ENCODE peak calls at places on chromosomes 13 and 19, in nine cellular contexts. E is brain microvascular endothelial cell, H is Caco-2, L is esophagus squamous epithelium, I is astrocyte, S is breast epithelium, Q is neural progenitor cell, Y is uterus, B is ovary. X is an unnamed sample.
A peak's percentile ranks its signal among the peaks of the same experiment; 100 is the strongest.

GRCh38 chr19:30679286-30679685 is 307.1 kb downstream of the ZNF536 start:
- DNase-seq in E (no peak), H (no peak), L (no peak), I (no peak), S (no peak), Q (no peak), Y (no peak), B (no peak), X (no peak)

GRCh38 chr19:49364083-49364687 is 508 bp downstream of the DKKL1 start:
- DNase-seq in E (no peak), H (no peak), L (no peak), I (no peak), S (no peak), Q (no peak), Y (peak; percentile 55), B (peak; percentile 41), X (no peak)

GRCh38 chr19:40831502-40832430 is 18.5 kb downstream of the CYP2A6 start:
- DNase-seq in E (peak; percentile 22), H (peak; percentile 74), L (no peak), I (peak; percentile 75), S (no peak), Q (no peak), Y (peak; percentile 67), B (no peak), X (peak; percentile 99)

GRCh38 chr13:91930687-91931086 is 532.3 kb downstream of the GPC5 start:
- DNase-seq in E (no peak), H (no peak), L (no peak), I (no peak), S (no peak), Q (no peak), Y (no peak), B (no peak), X (no peak)

GRCh38 chr13:60267498-60268202 is 103.9 kb upstream of the DIAPH3 start:
- DNase-seq in E (no peak), H (peak; percentile 78), L (no peak), I (peak; percentile 6), S (no peak), Q (peak; percentile 40), Y (no peak), B (no peak), X (no peak)

GRCh38 chr19:30385174-30385573 is 13.0 kb downstream of the ZNF536 start:
- DNase-seq in E (no peak), H (no peak), L (no peak), I (no peak), S (no peak), Q (no peak), Y (no peak), B (no peak), X (no peak)

GRCh38 chr13:111905609-111905945 is 161.4 kb upstream of the SOX1 start:
- DNase-seq in E (no peak), H (no peak), L (no peak), I (no peak), S (no peak), Q (no peak), Y (no peak), B (no peak), X (no peak)

GRCh38 chr13:111029957-111030609 is 85.0 kb upstream of the ARHGEF7 start:
- DNase-seq in E (no peak), H (no peak), L (no peak), I (no peak), S (no peak), Q (no peak), Y (no peak), B (no peak), X (no peak)

GRCh38 chr13:39773833-39774232 is 118.4 kb downstream of the COG6 start:
- DNase-seq in E (peak; percentile 73), H (no peak), L (no peak), I (peak; percentile 82), S (no peak), Q (no peak), Y (no peak), B (no peak), X (no peak)

GRCh38 chr19:10431943-10432735 is 11.8 kb downstream of the PDE4A start:
- DNase-seq in E (no peak), H (no peak), L (no peak), I (no peak), S (no peak), Q (peak; percentile 73), Y (no peak), B (no peak), X (no peak)

GRCh38 chr13:20127563-20128458 is 33.0 kb downstream of the GJA3 start:
- DNase-seq in E (no peak), H (peak; percentile 84), L (no peak), I (peak; percentile 47), S (peak; percentile 25), Q (peak; percentile 74), Y (peak; percentile 32), B (peak; percentile 50), X (no peak)

DNA sequence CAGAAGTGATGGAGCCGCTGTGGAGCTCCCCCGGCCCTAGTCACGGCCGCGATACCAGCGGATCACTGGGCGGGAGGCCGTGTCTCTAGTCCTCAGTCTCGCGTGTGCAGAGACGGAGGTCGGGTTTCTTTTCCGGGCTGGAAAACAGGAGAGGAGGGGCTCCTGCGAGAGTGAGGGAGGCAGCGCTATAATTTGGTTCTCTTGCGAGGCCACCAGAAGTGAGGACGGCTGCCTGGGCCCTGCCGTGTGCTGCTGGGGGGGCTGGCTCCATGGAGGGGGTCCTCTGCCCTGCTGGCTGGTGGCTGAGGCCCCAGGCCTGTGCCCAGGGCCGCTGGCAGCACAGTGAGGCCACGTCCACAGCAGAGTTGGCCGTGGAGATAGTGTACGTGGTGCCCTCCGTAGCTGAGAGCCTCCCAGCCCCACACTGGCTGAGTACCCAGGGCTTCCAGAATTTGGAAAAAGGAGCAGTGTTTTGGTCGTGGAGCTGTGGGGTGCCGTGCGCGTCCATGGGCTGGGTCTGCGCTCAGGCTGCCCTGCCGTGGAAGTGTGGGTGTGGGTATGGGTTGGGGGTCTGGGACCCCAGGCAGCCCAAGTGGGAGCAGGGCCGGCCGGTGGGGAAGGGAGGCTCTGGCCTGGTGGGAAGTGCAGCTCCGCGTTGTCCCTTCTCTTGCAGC is 5.8 kb downstream of the PTBP1 start:
- DNase-seq in E (no peak), H (no peak), L (no peak), I (no peak), S (no peak), Q (no peak), Y (no peak), B (no peak), X (no peak)
- H3K36me3 ChIP-seq in E (peaks cover 87% of the 10 kb centered on the region), H (peaks cover 19% of the 10 kb centered on the region), L (peaks cover 45% of the 10 kb centered on the region), I (peaks cover 38% of the 10 kb centered on the region), S (peaks cover 15% of the 10 kb centered on the region), Q (no peaks in the 10 kb centered on the region), Y (no peaks in the 10 kb centered on the region), B (no peaks in the 10 kb centered on the region), X (peaks cover 51% of the 10 kb centered on the region)

GRCh38 chr13:99087130-99087953 is 109.5 kb upstream of the DOCK9 start:
- DNase-seq in E (peak; percentile 73), H (peak; percentile 96), L (peak; percentile 21), I (peak; percentile 65), S (peak; percentile 84), Q (peak; percentile 94), Y (peak; percentile 86), B (peak; percentile 86), X (peak; percentile 25)
- TF ChIP-seq CTCF in E (peak; percentile 36), H (peak; percentile 29), L (peak; percentile 51), I (no peak), S (peak; percentile 40), Q (peak; percentile 40), Y (peak; percentile 13), B (no peak), X (peak; percentile 46)

DNA sequence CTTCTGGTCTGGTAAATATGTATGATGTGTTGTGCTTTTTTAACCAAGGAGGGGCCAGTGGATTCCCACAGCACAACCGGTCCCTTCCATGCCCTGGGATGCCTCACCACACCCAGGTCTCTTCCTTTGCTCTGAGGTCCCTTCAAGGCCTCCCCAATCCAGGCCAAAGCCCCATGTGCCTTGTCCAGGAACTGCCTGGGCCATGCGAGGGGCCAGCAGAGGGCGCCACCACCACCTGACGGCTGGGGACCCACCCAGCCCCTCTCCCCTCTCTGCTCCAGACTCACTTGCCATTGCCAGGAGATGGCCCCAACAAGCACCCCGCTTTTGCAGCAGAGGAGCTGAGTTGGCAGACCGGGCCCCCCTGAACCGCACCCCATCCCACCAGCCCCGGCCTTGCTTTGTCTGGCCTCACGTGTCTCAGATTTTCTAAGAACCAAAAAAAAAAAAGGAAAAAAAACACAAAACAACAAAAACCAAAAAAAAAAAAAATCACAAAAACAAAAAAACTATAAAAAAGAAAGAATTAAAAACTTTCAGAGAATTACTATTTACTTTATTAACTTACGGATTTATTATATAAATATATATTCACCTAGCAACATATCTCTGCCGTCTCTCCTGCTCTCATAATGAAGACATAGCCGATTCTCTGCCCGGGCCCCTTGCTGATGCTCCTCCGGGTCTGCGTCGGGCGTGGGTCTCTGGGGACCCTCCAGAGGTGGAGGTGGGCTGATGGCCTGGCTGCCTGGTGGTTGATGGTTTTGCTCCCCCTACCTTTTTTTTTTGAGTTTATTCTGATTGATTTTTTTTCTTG is 14.4 kb downstream of the CAPN12 start:
- DNase-seq in E (peak; percentile 50), H (peak; percentile 92), L (no peak), I (no peak), S (peak; percentile 55), Q (peak; percentile 88), Y (peak; percentile 57), B (peak; percentile 58), X (no peak)
- H3K36me3 ChIP-seq in E (peaks cover 70% of the 10 kb centered on the region), H (peaks cover 9% of the 10 kb centered on the region), L (peaks cover 49% of the 10 kb centered on the region), I (peaks cover 40% of the 10 kb centered on the region), S (no peaks in the 10 kb centered on the region), Q (no peaks in the 10 kb centered on the region), Y (no peaks in the 10 kb centered on the region), B (peaks cover 2% of the 10 kb centered on the region), X (peaks cover 56% of the 10 kb centered on the region)

GRCh38 chr13:100543872-100544602 is 44.6 kb downstream of the GGACT start:
- DNase-seq in E (peak; percentile 14), H (no peak), L (no peak), I (no peak), S (no peak), Q (no peak), Y (no peak), B (no peak), X (no peak)

GRCh38 chr13:100541882-100542545 is 46.6 kb downstream of the GGACT start:
- DNase-seq in E (no peak), H (no peak), L (no peak), I (no peak), S (no peak), Q (peak; percentile 41), Y (no peak), B (no peak), X (no peak)

GRCh38 chr13:100540621-100541020 is 48.0 kb downstream of the GGACT start:
- DNase-seq in E (peak; percentile 60), H (no peak), L (no peak), I (no peak), S (no peak), Q (no peak), Y (no peak), B (no peak), X (no peak)

GRCh38 chr13:100544866-100545683 is 43.5 kb downstream of the GGACT start:
- DNase-seq in E (peak; percentile 43), H (no peak), L (no peak), I (no peak), S (peak; percentile 80), Q (no peak), Y (no peak), B (no peak), X (no peak)

DNA sequence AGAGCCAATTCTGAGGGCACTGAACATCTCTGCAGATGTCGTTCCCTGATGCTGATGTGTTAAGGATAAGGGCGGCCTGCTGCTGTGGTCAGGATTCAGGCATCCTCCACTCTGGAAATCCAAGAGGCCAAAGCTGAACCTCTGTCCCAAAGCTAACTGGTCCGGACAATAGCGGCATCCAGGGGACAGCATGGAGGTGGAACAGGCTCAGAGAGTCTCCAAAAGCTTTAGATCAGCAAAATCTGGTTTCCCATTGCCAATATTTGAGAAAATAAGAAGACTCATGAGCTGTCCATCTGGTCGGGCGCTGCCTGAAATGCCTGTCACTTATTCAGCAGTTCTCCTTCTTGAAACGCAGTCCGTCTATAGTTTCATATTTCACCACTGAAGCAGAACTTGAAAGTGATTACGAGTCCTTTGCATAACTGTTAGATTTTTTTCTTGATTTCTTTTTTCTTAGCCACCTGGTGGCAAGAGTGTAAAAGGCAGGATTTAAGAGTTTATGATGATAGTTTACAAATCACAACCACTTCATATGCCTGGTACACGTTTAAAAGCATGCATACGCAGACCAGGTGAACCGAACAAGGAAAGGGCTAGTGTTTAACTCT is 45.9 kb downstream of the GGACT start:
- DNase-seq in E (peak; percentile 5), H (no peak), L (no peak), I (peak; percentile 25), S (no peak), Q (no peak), Y (no peak), B (no peak), X (peak; percentile 9)
- TF ChIP-seq CTCF in E (peak; percentile 52), H (peak; percentile 45), L (peak; percentile 60), I (peak; percentile 58), S (peak; percentile 30), Q (peak; percentile 55), Y (peak; percentile 23), B (no peak), X (peak; percentile 63)